ENCODE peak calls at places on chromosomes 1 and 21, in ten cellular contexts. S is neural progenitor cell, C is hippocampal formation, A is NCI-H1105 treated with DMSO at 0.1 percent for 48 hours, B is anterior cingulate cortex, T is fibroblast of lung, M is mucosa of gallbladder, F is endothelial cell, O is Right ventricle myocardium superior, V is T follicular helper cell. X is an unnamed sample.

GRCh38 chr1:70438529-70438928 is 27.5 kb downstream of the CTH start:
- DNase-seq in S (no peak), C (no peak), A (no peak), B (no peak), T (no peak), M (no peak), F (no peak), O (no peak), V (no peak), X (no peak)

GRCh38 chr21:32094792-32095191 is 184.1 kb downstream of the MIS18A start:
- DNase-seq in S (no peak), C (no peak), A (no peak), B (no peak), T (peak; percentile 6), M (no peak), F (no peak), O (no peak), V (no peak), X (peak; percentile 42)

GRCh38 chr1:228848406-228848805 is 113.1 kb downstream of the RHOU start:
- DNase-seq in S (no peak), C (no peak), A (no peak), B (no peak), T (no peak), M (peak; percentile 9), F (no peak), O (no peak), V (no peak), X (no peak)

GRCh38 chr1:41827991-41828570 is 90.6 kb downstream of the HIVEP3 start:
- DNase-seq in S (no peak), C (no peak), A (no peak), B (no peak), T (peak; percentile 56), M (no peak), F (no peak), O (no peak), V (no peak), X (no peak)

GRCh38 chr1:147618077-147618569 is 52.2 kb downstream of the ACP6 start:
- DNase-seq in S (no peak), C (no peak), A (no peak), B (no peak), T (no peak), M (no peak), F (no peak), O (no peak), V (no peak), X (no peak)

GRCh38 chr1:151680812-151681211 is 35.8 kb downstream of the CELF3 start:
- DNase-seq in S (no peak), C (no peak), A (no peak), B (no peak), T (peak; percentile 82), M (no peak), F (no peak), O (no peak), V (no peak), X (no peak)

GRCh38 chr1:114956570-114956969 is 73.1 kb upstream of the TSHB start:
- DNase-seq in S (peak; percentile 65), C (no peak), A (no peak), B (no peak), T (peak; percentile 1), M (no peak), F (peak; percentile 56), O (no peak), V (no peak), X (peak; percentile 28)

GRCh38 chr1:241310451-241310850 is 46.6 kb downstream of the RGS7 start:
- DNase-seq in S (no peak), C (no peak), A (no peak), B (no peak), T (peak; percentile 1), M (no peak), F (no peak), O (no peak), V (no peak), X (no peak)

GRCh38 chr21:40548134-40548533 is 298.8 kb downstream of the DSCAM start:
- DNase-seq in S (peak; percentile 23), C (no peak), A (peak; percentile 31), B (no peak), T (no peak), M (no peak), F (no peak), O (no peak), V (no peak), X (no peak)

GRCh38 chr1:208167229-208167869 is 76.8 kb downstream of the PLXNA2 start:
- DNase-seq in S (no peak), C (no peak), A (peak; percentile 90), B (no peak), T (no peak), M (no peak), F (no peak), O (no peak), V (no peak), X (no peak)

GRCh38 chr1:31575373-31576140 is 758 bp upstream of the TINAGL1 start:
- DNase-seq in S (peak; percentile 4), C (no peak), A (no peak), B (no peak), T (no peak), M (peak; percentile 69), F (no peak), O (no peak), V (no peak), X (no peak)

GRCh38 chr1:193479187-193479586 is 292.8 kb upstream of the B3GALT2 start:
- DNase-seq in S (no peak), C (no peak), A (no peak), B (no peak), T (no peak), M (peak; percentile 68), F (no peak), O (no peak), V (peak; percentile 67), X (no peak)

GRCh38 chr1:28127617-28128257 is 39.3 kb upstream of the EYA3 start:
- DNase-seq in S (no peak), C (no peak), A (no peak), B (no peak), T (no peak), M (no peak), F (no peak), O (no peak), V (no peak), X (no peak)

GRCh38 chr1:221076467-221076866 is 197.2 kb downstream of the HLX start:
- DNase-seq in S (no peak), C (no peak), A (no peak), B (no peak), T (peak; percentile 87), M (no peak), F (no peak), O (no peak), V (no peak), X (no peak)

GRCh38 chr1:19799233-19799876 is 361 bp downstream of the TMCO4 start:
- DNase-seq in S (peak; percentile 38), C (no peak), A (no peak), B (no peak), T (peak; percentile 39), M (peak; percentile 49), F (peak; percentile 20), O (peak; percentile 82), V (peak; percentile 11), X (no peak)

GRCh38 chr1:17586172-17586963 is 46.9 kb downstream of the ARHGEF10L start:
- DNase-seq in S (no peak), C (no peak), A (no peak), B (no peak), T (peak; percentile 87), M (no peak), F (no peak), O (no peak), V (no peak), X (no peak)

GRCh38 chr1:160665330-160666078 is 18.7 kb upstream of the SLAMF1 start:
- DNase-seq in S (no peak), C (no peak), A (no peak), B (no peak), T (no peak), M (no peak), F (no peak), O (peak; percentile 85), V (no peak), X (no peak)

GRCh38 chr1:26530898-26531598 is 1.5 kb downstream of the RPS6KA1 start:
- DNase-seq in S (peak; percentile 81), C (no peak), A (peak; percentile 97), B (no peak), T (peak; percentile 19), M (peak; percentile 52), F (no peak), O (no peak), V (no peak), X (peak; percentile 82)

X was measured in iPS DF 19.7.